ENCODE peak calls at places on chromosomes 7 and 10, in five cellular contexts. One of them, this sample, is unnamed.

GRCh38 chr10:4686644-4686996 is 139.4 kb upstream of the AKR1E2 start:
- DNase-seq in tibial artery: no peak
- DNase-seq in hypothalamus: no peak
- DNase-seq in thoracic aorta: no peak
- DNase-seq in skeletal muscle cell: peak
- DNase-seq in this sample: peak

GRCh38 chr10:73889014-73889413 is 14.7 kb upstream of the CAMK2G start:
- DNase-seq in tibial artery: peak
- DNase-seq in hypothalamus: no peak
- DNase-seq in thoracic aorta: no peak
- DNase-seq in skeletal muscle cell: peak
- DNase-seq in this sample: peak

GRCh38 chr10:30346615-30347014 is 2.5 kb downstream of the MTPAP start:
- DNase-seq in tibial artery: no peak
- DNase-seq in hypothalamus: no peak
- DNase-seq in thoracic aorta: no peak
- DNase-seq in skeletal muscle cell: no peak
- DNase-seq in this sample: no peak

GRCh38 chr7:1270181-1270580 is 37.5 kb downstream of the UNCX start:
- DNase-seq in tibial artery: no peak
- DNase-seq in hypothalamus: no peak
- DNase-seq in thoracic aorta: no peak
- DNase-seq in skeletal muscle cell: no peak
- DNase-seq in this sample: no peak

GRCh38 chr10:68082815-68083395 is 7.8 kb upstream of the HERC4 start:
- DNase-seq in tibial artery: no peak
- DNase-seq in hypothalamus: no peak
- DNase-seq in thoracic aorta: no peak
- DNase-seq in skeletal muscle cell: no peak
- DNase-seq in this sample: no peak

GRCh38 chr10:119480667-119481066 is 61.9 kb downstream of the RGS10 start:
- DNase-seq in tibial artery: no peak
- DNase-seq in hypothalamus: no peak
- DNase-seq in thoracic aorta: no peak
- DNase-seq in skeletal muscle cell: no peak
- DNase-seq in this sample: no peak

GRCh38 chr7:108818742-108819141 is 249.1 kb downstream of the DNAJB9 start:
- DNase-seq in tibial artery: no peak
- DNase-seq in hypothalamus: no peak
- DNase-seq in thoracic aorta: no peak
- DNase-seq in skeletal muscle cell: no peak
- DNase-seq in this sample: peak

GRCh38 chr7:138565451-138566114 is 105.5 kb downstream of the TRIM24 start:
- DNase-seq in tibial artery: no peak
- DNase-seq in hypothalamus: no peak
- DNase-seq in thoracic aorta: no peak
- DNase-seq in skeletal muscle cell: peak
- DNase-seq in this sample: peak

GRCh38 chr10:32156031-32156495 is 99.8 kb upstream of the KIF5B start:
- DNase-seq in tibial artery: no peak
- DNase-seq in hypothalamus: no peak
- DNase-seq in thoracic aorta: no peak
- DNase-seq in skeletal muscle cell: no peak
- DNase-seq in this sample: no peak

GRCh38 chr10:74991435-74991834 is 120.0 kb upstream of the SAMD8 start:
- DNase-seq in tibial artery: no peak
- DNase-seq in hypothalamus: no peak
- DNase-seq in thoracic aorta: no peak
- DNase-seq in skeletal muscle cell: no peak
- DNase-seq in this sample: no peak

GRCh38 chr7:132865366-132865765 is 216.5 kb downstream of the CHCHD3 start:
- DNase-seq in tibial artery: no peak
- DNase-seq in hypothalamus: no peak
- DNase-seq in thoracic aorta: no peak
- DNase-seq in skeletal muscle cell: no peak
- DNase-seq in this sample: no peak

GRCh38 chr10:130350996-130351395 is 214.8 kb downstream of the GLRX3 start:
- DNase-seq in tibial artery: no peak
- DNase-seq in hypothalamus: no peak
- DNase-seq in thoracic aorta: no peak
- DNase-seq in skeletal muscle cell: no peak
- DNase-seq in this sample: no peak

GRCh38 chr10:76437011-76437410 is 1005.6 kb downstream of the LRMDA start:
- DNase-seq in tibial artery: no peak
- DNase-seq in hypothalamus: no peak
- DNase-seq in thoracic aorta: no peak
- DNase-seq in skeletal muscle cell: no peak
- DNase-seq in this sample: no peak

GRCh38 chr10:61987951-61988379 is 86.5 kb downstream of the ARID5B start:
- DNase-seq in tibial artery: no peak
- DNase-seq in hypothalamus: no peak
- DNase-seq in thoracic aorta: no peak
- DNase-seq in skeletal muscle cell: no peak
- DNase-seq in this sample: no peak

GRCh38 chr7:91287685-91288084 is 23.5 kb downstream of the FZD1 start:
- DNase-seq in tibial artery: peak
- DNase-seq in hypothalamus: no peak
- DNase-seq in thoracic aorta: no peak
- DNase-seq in skeletal muscle cell: no peak
- DNase-seq in this sample: no peak

GRCh38 chr10:70807566-70807965 is 8.2 kb upstream of the SGPL1 start:
- DNase-seq in tibial artery: no peak
- DNase-seq in hypothalamus: no peak
- DNase-seq in thoracic aorta: no peak
- DNase-seq in skeletal muscle cell: no peak
- DNase-seq in this sample: no peak

GRCh38 chr10:133444342-133445267 is 9.1 kb upstream of the SCART1 start:
- DNase-seq in tibial artery: no peak
- DNase-seq in hypothalamus: no peak
- DNase-seq in thoracic aorta: no peak
- DNase-seq in skeletal muscle cell: no peak
- DNase-seq in this sample: no peak

GRCh38 chr10:69139961-69140360 is 16.0 kb downstream of the VPS26A start:
- DNase-seq in tibial artery: no peak
- DNase-seq in hypothalamus: no peak
- DNase-seq in thoracic aorta: no peak
- DNase-seq in skeletal muscle cell: no peak
- DNase-seq in this sample: no peak

GRCh38 chr10:14586901-14587300 is 187.8 kb downstream of the FAM107B start:
- DNase-seq in tibial artery: no peak
- DNase-seq in hypothalamus: no peak
- DNase-seq in thoracic aorta: no peak
- DNase-seq in skeletal muscle cell: no peak
- DNase-seq in this sample: no peak

GRCh38 chr7:44380831-44381493 is 55.6 kb upstream of the CAMK2B start:
- DNase-seq in tibial artery: no peak
- DNase-seq in hypothalamus: no peak
- DNase-seq in thoracic aorta: no peak
- DNase-seq in skeletal muscle cell: no peak
- DNase-seq in this sample: no peak

GRCh38 chr7:113912881-113913280 is 5.9 kb downstream of the PPP1R3A start:
- DNase-seq in tibial artery: no peak
- DNase-seq in hypothalamus: no peak
- DNase-seq in thoracic aorta: no peak
- DNase-seq in skeletal muscle cell: no peak
- DNase-seq in this sample: no peak

GRCh38 chr10:91493313-91493712 is 83.2 kb downstream of the HECTD2 start:
- DNase-seq in tibial artery: no peak
- DNase-seq in hypothalamus: no peak
- DNase-seq in thoracic aorta: no peak
- DNase-seq in skeletal muscle cell: peak
- DNase-seq in this sample: peak

GRCh38 chr7:104971290-104972071 is 42.5 kb upstream of the KMT2E start:
- DNase-seq in tibial artery: peak
- DNase-seq in hypothalamus: no peak
- DNase-seq in thoracic aorta: no peak
- DNase-seq in skeletal muscle cell: no peak
- DNase-seq in this sample: no peak